ENCODE peak calls at places on chromosomes 12 and 14, in nine cellular contexts. F, S, G, B, K, C, J, V and I are unnamed samples. For H3K4me1, the result is how much of the 10 kb centered on the place peaks cover.

GRCh38 chr12:103401421-103401820 is 94.3 kb downstream of the C12orf42 start:
- DNase-seq in F (peak), S (peak), G (peak), B (no peak), K (no peak), C (no peak), J (no peak), V (no peak), I (no peak)

GRCh38 chr12:47276253-47277070 is 196.7 kb upstream of the AMIGO2 start:
- DNase-seq in F (no peak), S (peak), G (no peak), B (no peak), K (no peak), C (peak), J (no peak), V (peak), I (peak)

GRCh38 chr14:79510659-79511058 is 700.6 kb downstream of the DIO2 start:
- DNase-seq in F (no peak), S (no peak), G (no peak), B (no peak), K (no peak), C (peak), J (no peak), V (peak), I (no peak)

GRCh38 chr14:61188936-61189808 is 92.0 kb downstream of the TMEM30B start:
- DNase-seq in F (peak), S (peak), G (peak), B (peak), K (peak), C (peak), J (peak), V (peak), I (no peak)

GRCh38 chr14:68328509-68328908 is 464.4 kb downstream of the ZFP36L1 start:
- DNase-seq in F (no peak), S (no peak), G (no peak), B (no peak), K (no peak), C (no peak), J (no peak), V (no peak), I (no peak)

GRCh38 chr12:105270671-105271255 is 34.8 kb upstream of the APPL2 start:
- DNase-seq in F (peak), S (no peak), G (peak), B (no peak), K (no peak), C (no peak), J (no peak), V (no peak), I (no peak)

GRCh38 chr14:91230363-91231035 is 14.0 kb downstream of the GPR68 start:
- DNase-seq in F (peak), S (no peak), G (no peak), B (no peak), K (no peak), C (peak), J (no peak), V (peak), I (no peak)

GRCh38 chr12:2118481-2119255 is 65.9 kb downstream of the CACNA1C start:
- DNase-seq in F (no peak), S (no peak), G (no peak), B (no peak), K (no peak), C (no peak), J (peak), V (no peak), I (peak)

GRCh38 chr12:13857750-13858149 is 123.7 kb downstream of the GRIN2B start:
- DNase-seq in F (no peak), S (no peak), G (no peak), B (no peak), K (no peak), C (no peak), J (no peak), V (no peak), I (no peak)

GRCh38 chr14:90781344-90781761 is 34.9 kb downstream of the TTC7B start:
- DNase-seq in F (no peak), S (no peak), G (no peak), B (no peak), K (no peak), C (peak), J (peak), V (peak), I (no peak)

GRCh38 chr12:54126696-54127537 is 61.9 kb downstream of the SMUG1 start:
- DNase-seq in F (peak), S (no peak), G (no peak), B (no peak), K (peak), C (no peak), J (no peak), V (no peak), I (peak)

GRCh38 chr12:105060715-105061378 is 23.4 kb downstream of the ALDH1L2 start:
- DNase-seq in F (peak), S (no peak), G (no peak), B (no peak), K (no peak), C (no peak), J (no peak), V (no peak), I (no peak)

GRCh38 chr12:50066402-50066801 is 9.0 kb downstream of the ASIC1 start:
- DNase-seq in F (peak), S (no peak), G (peak), B (no peak), K (peak), C (peak), J (no peak), V (peak), I (no peak)

GRCh38 chr12:62928632-62929031 is 6.3 kb downstream of the PPM1H start:
- DNase-seq in F (no peak), S (no peak), G (no peak), B (no peak), K (no peak), C (no peak), J (no peak), V (no peak), I (no peak)

GRCh38 chr14:58638231-58639205 is 756 bp downstream of the DACT1 start:
- DNase-seq in F (peak), S (no peak), G (peak), B (no peak), K (peak), C (peak), J (peak), V (peak), I (peak)

GRCh38 chr14:69346710-69347109 is 51.4 kb downstream of the ERH start:
- DNase-seq in F (peak), S (no peak), G (peak), B (no peak), K (peak), C (no peak), J (no peak), V (peak), I (no peak)

GRCh38 chr12:120394483-120395367 is 25.8 kb upstream of the MSI1 start:
- DNase-seq in F (peak), S (no peak), G (no peak), B (peak), K (peak), C (no peak), J (peak), V (no peak), I (no peak)

GRCh38 chr12:27523305-27523641 is 733 bp upstream of the PPFIBP1 start:
- DNase-seq in F (peak), S (no peak), G (no peak), B (no peak), K (no peak), C (no peak), J (no peak), V (no peak), I (no peak)

GRCh38 chr12:89231686-89232085 is 120.6 kb downstream of the DUSP6 start:
- DNase-seq in F (no peak), S (no peak), G (no peak), B (no peak), K (no peak), C (no peak), J (no peak), V (no peak), I (no peak)

GRCh38 chr12:98752726-98753125 is 107.6 kb downstream of the APAF1 start:
- DNase-seq in F (peak), S (no peak), G (no peak), B (no peak), K (no peak), C (peak), J (no peak), V (peak), I (no peak)

GRCh38 chr12:3199551-3200031 is 122.4 kb downstream of the TSPAN9 start:
- DNase-seq in F (peak), S (no peak), G (peak), B (no peak), K (no peak), C (peak), J (no peak), V (peak), I (no peak)

GRCh38 chr14:23185046-23185445 is 1.6 kb upstream of the SLC7A8 start:
- DNase-seq in F (no peak), S (no peak), G (no peak), B (no peak), K (no peak), C (peak), J (no peak), V (no peak), I (no peak)

GRCh38 chr14:99078426-99078825 is 193.6 kb downstream of the BCL11B start:
- DNase-seq in F (no peak), S (no peak), G (no peak), B (no peak), K (no peak), C (no peak), J (no peak), V (no peak), I (no peak)

GRCh38 chr14:91170504-91171121 is 56.7 kb downstream of the DGLUCY start:
- DNase-seq in F (no peak), S (no peak), G (no peak), B (no peak), K (no peak), C (peak), J (no peak), V (peak), I (no peak)

GRCh38 chr14:51884086-51884927 is 23.9 kb downstream of the GNG2 start:
- DNase-seq in F (peak), S (no peak), G (no peak), B (no peak), K (no peak), C (peak), J (no peak), V (peak), I (no peak)

GRCh38 chr14:68886109-68886434 is 93.0 kb downstream of the ACTN1 start:
- DNase-seq in F (peak), S (no peak), G (peak), B (no peak), K (no peak), C (no peak), J (no peak), V (no peak), I (no peak)

GRCh38 chr14:94864421-94865195 is 94.7 kb upstream of the GSC start:
- DNase-seq in F (peak), S (no peak), G (no peak), B (no peak), K (no peak), C (no peak), J (no peak), V (no peak), I (peak)

GRCh38 chr14:104138891-104139459 is 588 bp downstream of the KIF26A start:
- DNase-seq in F (no peak), S (no peak), G (no peak), B (no peak), K (peak), C (no peak), J (peak), V (no peak), I (peak)

DNA sequence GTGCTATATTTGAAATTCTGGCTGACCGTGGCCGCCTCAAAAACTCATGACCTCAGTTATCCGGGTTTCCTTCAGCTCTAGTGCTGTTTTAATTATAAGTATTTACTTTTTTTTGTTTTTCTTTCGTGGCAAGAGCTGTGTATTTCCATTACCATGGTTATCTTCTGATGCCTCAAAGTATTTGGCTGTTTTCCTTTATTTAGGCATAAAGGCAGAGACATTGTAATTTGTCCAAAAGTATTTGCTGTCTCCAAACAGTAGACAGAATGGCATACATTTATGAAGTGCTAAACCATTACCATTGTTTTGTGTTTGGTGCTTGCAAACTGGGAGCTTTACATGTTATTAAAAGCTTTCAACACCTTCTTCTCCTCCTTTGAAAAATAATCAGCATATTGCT is 46.2 kb downstream of the FLRT2 start:
- DNase-seq in F (no peak), S (no peak), G (no peak), B (no peak), K (no peak), C (peak), J (no peak), V (peak), I (no peak)
- H3K27ac ChIP-seq in F (peak), S (no peak), G (no peak), B (no peak), K (no peak), C (no peak), J (no peak), V (no peak), I (no peak)

DNA sequence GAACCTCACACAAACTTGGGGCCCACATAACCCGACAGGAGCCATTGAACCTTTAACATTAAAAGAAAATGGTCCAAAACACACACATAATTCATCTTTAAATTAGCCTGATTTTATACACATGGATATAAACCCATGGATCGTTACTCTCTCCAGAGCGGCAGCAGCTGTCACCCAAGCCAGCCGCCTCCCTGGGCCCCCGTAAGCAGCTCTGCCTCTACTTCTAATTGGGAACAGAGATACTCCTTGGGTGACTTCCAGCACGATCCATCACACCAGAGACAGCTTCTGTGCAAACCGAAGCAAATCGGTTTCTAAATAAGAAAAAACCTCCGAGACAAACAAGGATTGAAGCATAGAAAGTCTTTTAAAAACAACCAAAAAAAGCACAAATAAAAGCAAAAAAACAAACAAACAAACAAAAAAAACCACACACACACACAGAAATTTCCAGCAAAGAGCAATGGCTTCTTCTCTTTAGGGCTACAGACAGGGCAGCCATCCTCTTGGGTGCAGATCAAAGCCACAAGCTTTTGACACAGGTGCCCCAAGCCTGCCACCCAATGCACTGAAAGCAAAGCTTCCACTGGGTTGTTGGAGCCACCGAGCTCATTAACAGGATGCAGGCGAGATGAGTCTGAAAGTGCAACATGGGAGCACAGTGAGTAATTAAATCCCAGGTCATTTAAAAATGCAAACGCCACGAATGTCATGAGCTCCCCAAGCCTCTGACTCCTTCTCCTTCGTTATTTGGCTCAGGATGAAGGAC is 156.9 kb downstream of the DPF3 start:
- DNase-seq in F (no peak), S (no peak), G (no peak), B (no peak), K (no peak), C (no peak), J (no peak), V (peak), I (no peak)
- H3K4me1 ChIP-seq in F (under half), S (under half), G (half or more), B (under half), K (under half), C (under half), J (under half), V (under half), I (under half)

GRCh38 chr14:64763801-64764511 is 59.7 kb downstream of the PLEKHG3 start:
- DNase-seq in F (peak), S (no peak), G (no peak), B (no peak), K (peak), C (peak), J (no peak), V (peak), I (peak)

GRCh38 chr14:64765740-64766302 is 61.6 kb downstream of the PLEKHG3 start:
- DNase-seq in F (no peak), S (no peak), G (no peak), B (no peak), K (peak), C (no peak), J (no peak), V (no peak), I (peak)

GRCh38 chr14:64766430-64767151 is 62.4 kb downstream of the PLEKHG3 start:
- DNase-seq in F (peak), S (no peak), G (no peak), B (no peak), K (peak), C (no peak), J (no peak), V (no peak), I (peak)

GRCh38 chr14:64763089-64763782 is 59.0 kb downstream of the PLEKHG3 start:
- DNase-seq in F (no peak), S (no peak), G (no peak), B (no peak), K (no peak), C (no peak), J (no peak), V (no peak), I (peak)

GRCh38 chr14:64764641-64765520 is 60.7 kb downstream of the PLEKHG3 start:
- DNase-seq in F (peak), S (peak), G (peak), B (peak), K (peak), C (peak), J (peak), V (peak), I (peak)
- H3K27ac ChIP-seq in F (no peak), S (no peak), G (no peak), B (no peak), K (no peak), C (no peak), J (peak), V (no peak), I (peak)

DNA sequence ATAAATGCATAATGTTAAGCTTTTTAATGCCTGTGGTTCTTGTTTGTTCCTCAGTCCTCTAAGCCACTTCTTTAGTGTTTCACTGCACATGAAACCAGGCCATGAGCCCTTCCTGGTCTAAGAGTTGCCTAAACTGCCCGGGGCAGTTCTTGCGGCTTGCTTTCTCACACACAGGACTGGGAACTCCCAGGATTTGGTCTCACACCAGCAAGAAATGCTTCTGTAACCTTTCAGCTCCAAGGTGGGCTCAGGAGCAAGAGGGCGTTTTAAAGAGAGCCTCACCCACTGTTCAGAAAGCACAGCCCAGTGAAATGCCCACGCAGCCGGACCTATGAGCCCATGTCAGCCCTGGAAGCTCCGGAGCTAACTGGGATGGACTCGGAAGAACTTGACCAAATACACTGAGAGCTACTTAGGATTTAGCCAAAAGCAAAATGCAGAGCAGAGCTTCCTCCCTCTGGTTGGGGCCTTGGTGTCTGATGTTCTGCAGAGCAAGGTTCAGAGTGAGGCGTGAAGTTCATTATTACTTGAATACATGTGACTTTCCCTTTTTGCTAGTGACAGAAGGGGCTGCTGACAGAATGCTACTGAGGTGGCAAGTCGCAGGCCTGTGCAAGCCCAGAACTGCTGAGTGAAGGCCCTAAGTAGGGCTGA is 23.4 kb downstream of the SLC25A29 start:
- DNase-seq in F (no peak), S (no peak), G (peak), B (peak), K (peak), C (no peak), J (peak), V (no peak), I (no peak)
- H3K4me1 ChIP-seq in F (under half), S (under half), G (under half), B (under half), K (under half), C (under half), J (half or more), V (under half), I (under half)

GRCh38 chr14:74548881-74549280 is 55.3 kb downstream of the ISCA2 start:
- DNase-seq in F (no peak), S (no peak), G (no peak), B (no peak), K (peak), C (peak), J (no peak), V (no peak), I (peak)
- H3K27ac ChIP-seq in F (no peak), S (no peak), G (no peak), B (no peak), K (no peak), C (no peak), J (no peak), V (peak), I (no peak)

DNA sequence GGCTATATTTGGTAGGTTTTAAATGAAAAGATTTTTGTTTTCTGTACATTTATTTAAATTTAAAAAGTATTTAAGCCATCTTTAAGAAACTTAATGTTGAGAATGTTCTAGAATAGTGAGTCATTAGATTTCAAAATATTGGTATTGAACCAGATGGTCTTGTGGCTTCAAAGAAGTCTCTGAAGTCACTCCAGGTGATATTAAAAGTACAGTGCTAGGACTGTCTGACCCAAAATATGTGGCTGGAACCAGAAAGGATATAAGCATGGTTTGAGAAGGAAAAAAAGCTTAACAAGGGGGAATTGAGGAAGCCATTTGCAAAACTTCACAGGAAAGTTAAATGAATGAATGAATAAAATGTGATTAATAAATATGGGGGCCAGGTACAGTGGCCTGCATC is 28.7 kb upstream of the MDM2 start:
- DNase-seq in F (no peak), S (no peak), G (no peak), B (no peak), K (no peak), C (no peak), J (no peak), V (no peak), I (no peak)
- H3K4me1 ChIP-seq in F (under half), S (under half), G (under half), B (under half), K (under half), C (under half), J (under half), V (under half), I (under half)

GRCh38 chr14:92497391-92497790 is 16.2 kb upstream of the RIN3 start:
- DNase-seq in F (no peak), S (no peak), G (no peak), B (no peak), K (no peak), C (no peak), J (no peak), V (no peak), I (peak)
- H3K27ac ChIP-seq in F (no peak), S (no peak), G (no peak), B (no peak), K (no peak), C (no peak), J (no peak), V (no peak), I (no peak)

GRCh38 chr14:74963178-74963704 is 7.8 kb upstream of the PGF start:
- DNase-seq in F (no peak), S (no peak), G (no peak), B (no peak), K (no peak), C (no peak), J (no peak), V (no peak), I (peak)
- H3K4me1 ChIP-seq in F (under half), S (under half), G (under half), B (under half), K (under half), C (under half), J (under half), V (under half), I (under half)